ENCODE peak calls at places on chromosomes 11 and 22, in four cellular contexts. O is CD4-positive, alpha-beta T cell; S is upper lobe of left lung; U is HCT116. C is an unnamed sample.

GRCh38 chr22:44625981-44626687 is 75.9 kb upstream of the PRR5 start:
- DNase-seq in O (peak), S (peak), U (peak), C (peak)

GRCh38 chr22:47021371-47022074 is 259.1 kb downstream of the TBC1D22A start:
- DNase-seq in O (no peak), S (peak), U (no peak), C (no peak)

GRCh38 chr11:125952973-125953372 is 7.1 kb downstream of the VSIG10L2 start:
- DNase-seq in O (no peak), S (peak), U (no peak), C (no peak)

GRCh38 chr11:125463590-125464265 is 32.3 kb downstream of the FEZ1 start:
- DNase-seq in O (no peak), S (no peak), U (no peak), C (no peak)

GRCh38 chr22:37498289-37498909 is 12.2 kb upstream of the MFNG start:
- DNase-seq in O (peak), S (peak), U (no peak), C (no peak)

GRCh38 chr11:128058580-128059208 is 528.7 kb downstream of the ETS1 start:
- DNase-seq in O (no peak), S (no peak), U (no peak), C (no peak)

GRCh38 chr11:100739636-100740035 is 52.5 kb downstream of the ARHGAP42 start:
- DNase-seq in O (no peak), S (peak), U (peak), C (no peak)

GRCh38 chr22:45882881-45883810 is 93.8 kb downstream of the WNT7B start:
- DNase-seq in O (no peak), S (no peak), U (no peak), C (no peak)

GRCh38 chr11:100585728-100586127 is 101.4 kb upstream of the ARHGAP42 start:
- DNase-seq in O (no peak), S (no peak), U (no peak), C (no peak)

GRCh38 chr11:114156131-114156581 is 96.6 kb downstream of the ZBTB16 start:
- DNase-seq in O (no peak), S (no peak), U (no peak), C (no peak)

GRCh38 chr22:30079952-30080533 is at the start of gene HORMAD2:
- DNase-seq in O (no peak), S (peak), U (no peak), C (no peak)

GRCh38 chr11:130581631-130582030 is 133.2 kb downstream of the ADAMTS15 start:
- DNase-seq in O (no peak), S (no peak), U (no peak), C (no peak)

GRCh38 chr11:105109855-105110750 is 29.5 kb downstream of the CARD18 start:
- DNase-seq in O (no peak), S (no peak), U (no peak), C (no peak)

GRCh38 chr11:121351089-121351488 is 58.5 kb downstream of the SC5D start:
- DNase-seq in O (no peak), S (no peak), U (no peak), C (no peak)

GRCh38 chr11:103812680-103813079 is 223.8 kb upstream of the DDI1 start:
- DNase-seq in O (no peak), S (no peak), U (no peak), C (no peak)

GRCh38 chr11:35144103-35144741 is 5.3 kb downstream of the CD44 start:
- DNase-seq in O (peak), S (peak), U (no peak), C (no peak)

GRCh38 chr11:55497068-55497467 is 57.2 kb upstream of the OR4C15 start:
- DNase-seq in O (no peak), S (no peak), U (no peak), C (no peak)

GRCh38 chr11:64124147-64124546 is 41.8 kb downstream of the MACROD1 start:
- DNase-seq in O (no peak), S (no peak), U (no peak), C (no peak)

GRCh38 chr11:66082936-66083698 is 13.0 kb downstream of the PACS1 start:
- DNase-seq in O (no peak), S (no peak), U (no peak), C (no peak)

GRCh38 chr11:598005-598680 is 17.6 kb downstream of the IRF7 start:
- DNase-seq in O (no peak), S (no peak), U (no peak), C (no peak)

GRCh38 chr11:1074244-1075221 is at the start of gene MUC2:
- DNase-seq in O (no peak), S (peak), U (no peak), C (no peak)

GRCh38 chr11:62500066-62501035 is 46.3 kb downstream of the AHNAK start:
- DNase-seq in O (no peak), S (peak), U (peak), C (no peak)

GRCh38 chr11:94769897-94770296 is 1.7 kb downstream of the AMOTL1 start:
- DNase-seq in O (no peak), S (peak), U (no peak), C (no peak)

GRCh38 chr11:101211407-101211975 is 81.9 kb upstream of the PGR start:
- DNase-seq in O (no peak), S (no peak), U (no peak), C (no peak)

GRCh38 chr22:37394341-37394740 is 32.9 kb downstream of the ELFN2 start:
- DNase-seq in O (no peak), S (no peak), U (no peak), C (no peak)

GRCh38 chr22:45531441-45531840 is 28.8 kb downstream of the FBLN1 start:
- DNase-seq in O (no peak), S (no peak), U (no peak), C (no peak)

GRCh38 chr11:122779047-122779629 is 59.2 kb upstream of the CRTAM start:
- DNase-seq in O (no peak), S (no peak), U (no peak), C (no peak)

GRCh38 chr22:39231197-39231950 is 13.4 kb downstream of the PDGFB start:
- DNase-seq in O (no peak), S (no peak), U (no peak), C (no peak)
- TF ChIP-seq CTCF in O (no peak), S (no peak), U (no peak), C (no peak)

DNA sequence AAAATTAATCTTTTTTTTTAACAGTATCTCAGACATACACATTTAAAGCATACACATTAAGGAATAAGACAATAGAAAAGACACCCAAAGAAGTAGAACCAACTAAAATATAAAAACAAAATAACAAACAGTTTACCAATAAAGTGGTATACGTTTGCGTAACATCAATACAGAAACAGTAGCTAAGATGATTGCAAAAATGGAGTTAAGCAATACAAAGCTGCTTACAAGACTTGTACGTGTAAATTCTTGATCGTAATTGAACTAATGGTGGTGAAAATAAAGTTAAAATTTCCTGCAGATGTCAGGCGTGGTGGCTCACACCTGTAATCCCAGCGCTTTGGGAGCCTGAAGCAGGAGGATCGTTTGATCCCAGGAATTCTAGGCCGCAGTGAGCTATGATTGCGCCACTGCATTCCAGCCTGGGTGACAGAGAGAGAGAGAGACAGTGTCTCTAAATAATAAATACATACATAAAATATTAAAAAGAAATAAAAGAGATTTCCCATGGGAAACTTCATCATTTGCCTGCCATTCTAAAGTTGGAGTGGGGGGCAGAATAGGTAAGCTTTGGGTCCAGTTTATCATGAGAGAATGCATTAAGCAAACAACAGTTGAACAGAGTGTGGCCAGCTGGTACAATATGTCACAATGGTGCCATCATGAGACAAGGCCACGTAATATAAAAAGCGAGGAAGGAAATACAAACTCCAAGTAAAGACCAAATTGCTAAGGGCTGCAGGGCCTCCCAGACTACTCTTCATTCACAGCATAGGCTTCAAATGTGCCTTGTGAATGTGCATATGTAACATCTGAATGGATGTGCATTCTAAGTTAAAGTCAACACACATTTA is 38.9 kb upstream of the EED start:
- DNase-seq in O (no peak), S (peak), U (no peak), C (no peak)
- TF ChIP-seq CTCF in O (no peak), S (no peak), U (no peak), C (no peak)

GRCh38 chr11:111978028-111978771 is 41.1 kb downstream of the DIXDC1 start:
- DNase-seq in O (no peak), S (peak), U (no peak), C (no peak)
- TF ChIP-seq CTCF in O (no peak), S (no peak), U (no peak), C (no peak)

GRCh38 chr11:70377645-70378044 is 20.7 kb upstream of the CTTN start:
- DNase-seq in O (no peak), S (no peak), U (no peak), C (no peak)

GRCh38 chr11:70381872-70382842 is 16.2 kb upstream of the CTTN start:
- DNase-seq in O (no peak), S (no peak), U (no peak), C (no peak)

GRCh38 chr11:70381350-70381749 is 17.0 kb upstream of the CTTN start:
- DNase-seq in O (no peak), S (no peak), U (no peak), C (no peak)

GRCh38 chr11:70376621-70377020 is 21.7 kb upstream of the CTTN start:
- DNase-seq in O (no peak), S (no peak), U (no peak), C (no peak)

DNA sequence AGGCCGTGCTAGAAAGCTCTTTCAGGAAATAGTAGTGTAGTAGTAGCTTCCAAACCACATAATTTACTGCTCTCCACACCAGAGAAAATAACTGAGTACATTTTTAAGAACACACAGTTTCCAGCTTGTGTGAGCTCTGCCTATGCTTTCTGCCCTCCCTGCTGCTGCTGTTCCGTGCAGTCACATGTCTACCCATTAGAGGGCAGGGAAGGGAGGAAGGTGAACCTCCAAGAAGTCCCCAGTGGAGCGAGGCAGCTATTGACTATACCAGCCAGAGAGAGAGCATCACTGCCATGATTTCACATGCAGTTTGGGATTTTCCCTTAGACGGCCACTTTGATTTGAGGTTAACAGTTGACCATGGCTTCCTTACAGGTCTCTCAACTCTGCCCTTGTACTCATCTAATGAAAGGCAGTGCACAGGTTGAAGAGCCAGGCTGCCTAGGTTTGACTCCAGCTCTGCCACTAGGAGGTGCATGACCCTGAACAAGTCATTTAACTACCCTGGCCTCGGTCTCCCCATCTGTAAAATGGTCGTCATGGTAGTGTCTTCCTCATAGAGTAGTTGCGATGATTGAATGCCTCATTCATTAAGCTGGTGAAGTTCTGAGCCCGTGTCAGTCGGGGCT is 19.7 kb upstream of the CTTN start:
- DNase-seq in O (no peak), S (no peak), U (no peak), C (no peak)
- TF ChIP-seq CTCF in O (no peak), S (no peak), U (no peak), C (no peak)

GRCh38 chr11:2293396-2294339 is 8.1 kb downstream of the C11orf21 start:
- DNase-seq in O (no peak), S (peak), U (no peak), C (peak)
- TF ChIP-seq CTCF in O (no peak), S (no peak), U (peak), C (no peak)

GRCh38 chr11:37858398-37858797 is 1260.4 kb upstream of the RAG2 start:
- DNase-seq in O (no peak), S (no peak), U (no peak), C (no peak)
- TF ChIP-seq CTCF in O (no peak), S (no peak), U (no peak), C (no peak)

GRCh38 chr11:81496566-81496965 is 1237.1 kb downstream of the FAM181B start:
- DNase-seq in O (no peak), S (no peak), U (no peak), C (no peak)

GRCh38 chr11:81494431-81494830 is 1239.2 kb downstream of the FAM181B start:
- DNase-seq in O (no peak), S (no peak), U (no peak), C (no peak)

GRCh38 chr11:81495699-81496292 is 1237.9 kb downstream of the FAM181B start:
- DNase-seq in O (no peak), S (no peak), U (no peak), C (no peak)

GRCh38 chr11:81492923-81493445 is 1240.7 kb downstream of the FAM181B start:
- DNase-seq in O (no peak), S (no peak), U (no peak), C (no peak)

DNA sequence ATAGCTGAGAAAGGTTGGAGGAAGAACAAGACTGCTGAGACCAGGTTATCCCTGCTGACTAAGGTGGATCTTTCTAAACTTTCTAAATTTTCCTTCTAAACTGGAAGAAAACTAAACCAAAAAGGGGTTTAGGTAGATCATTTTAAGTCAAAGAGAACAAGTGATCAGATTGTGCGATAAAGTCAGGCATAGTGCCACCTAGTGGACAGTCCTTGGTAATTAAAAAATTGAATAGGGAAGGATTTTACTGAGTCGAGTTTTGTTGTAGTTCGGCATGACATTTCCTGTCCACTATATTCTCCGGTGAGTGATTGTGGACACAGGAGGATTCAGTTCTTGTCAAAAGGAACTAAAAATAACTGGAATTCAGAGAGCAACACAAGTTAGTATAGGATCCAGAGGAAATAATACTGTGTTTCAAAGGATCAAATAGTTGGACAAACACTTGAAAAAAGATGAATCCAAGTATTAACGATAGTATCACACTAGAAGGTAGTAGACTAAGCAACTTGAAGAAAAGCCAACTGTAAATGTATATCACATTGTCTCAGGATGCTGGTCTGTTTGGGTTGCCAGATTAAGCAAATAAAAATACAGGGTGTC is 1236.4 kb downstream of the FAM181B start:
- DNase-seq in O (no peak), S (no peak), U (peak), C (no peak)
- TF ChIP-seq CTCF in O (no peak), S (no peak), U (no peak), C (no peak)

DNA sequence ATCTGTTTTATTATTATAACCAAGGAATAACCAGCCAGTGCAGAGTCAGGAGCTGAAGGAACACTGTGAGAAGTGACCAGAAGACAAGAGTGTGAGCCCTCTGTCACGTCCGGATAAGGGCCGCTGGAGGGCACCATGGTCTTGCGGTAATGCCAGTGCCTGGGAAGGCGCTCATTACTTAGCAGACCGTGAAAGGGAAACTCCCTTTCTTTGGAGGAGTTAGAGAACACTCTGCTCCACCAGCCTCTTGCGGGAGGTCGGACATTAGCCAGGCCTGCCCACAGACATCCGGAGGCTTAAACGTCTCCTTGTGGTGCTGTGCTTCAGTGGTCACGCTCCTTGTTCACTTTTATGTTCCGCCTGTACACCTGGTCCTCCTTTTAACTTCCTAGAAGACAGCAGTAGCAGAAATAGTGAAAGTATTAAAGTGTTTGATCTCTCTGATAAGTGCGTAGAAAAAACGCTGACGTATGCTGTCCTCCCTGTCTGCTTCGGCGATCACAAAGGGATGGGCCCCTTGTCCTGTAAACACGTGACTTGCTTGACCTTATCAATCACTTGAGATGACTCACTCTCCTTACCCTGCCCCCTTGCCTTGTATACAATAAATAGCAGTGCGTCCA is 120.6 kb upstream of the LMO1 start:
- DNase-seq in O (no peak), S (peak), U (no peak), C (no peak)
- TF ChIP-seq CTCF in O (no peak), S (no peak), U (no peak), C (no peak)

GRCh38 chr11:12090761-12091261 is 19.6 kb upstream of the MICAL2 start:
- DNase-seq in O (no peak), S (peak), U (peak), C (no peak)

GRCh38 chr11:12092714-12093113 is 17.7 kb upstream of the MICAL2 start:
- DNase-seq in O (no peak), S (no peak), U (no peak), C (no peak)

GRCh38 chr11:12090061-12090572 is 20.3 kb upstream of the MICAL2 start:
- DNase-seq in O (no peak), S (no peak), U (peak), C (no peak)

GRCh38 chr11:12089473-12089872 is 20.9 kb upstream of the MICAL2 start:
- DNase-seq in O (no peak), S (no peak), U (no peak), C (no peak)

DNA sequence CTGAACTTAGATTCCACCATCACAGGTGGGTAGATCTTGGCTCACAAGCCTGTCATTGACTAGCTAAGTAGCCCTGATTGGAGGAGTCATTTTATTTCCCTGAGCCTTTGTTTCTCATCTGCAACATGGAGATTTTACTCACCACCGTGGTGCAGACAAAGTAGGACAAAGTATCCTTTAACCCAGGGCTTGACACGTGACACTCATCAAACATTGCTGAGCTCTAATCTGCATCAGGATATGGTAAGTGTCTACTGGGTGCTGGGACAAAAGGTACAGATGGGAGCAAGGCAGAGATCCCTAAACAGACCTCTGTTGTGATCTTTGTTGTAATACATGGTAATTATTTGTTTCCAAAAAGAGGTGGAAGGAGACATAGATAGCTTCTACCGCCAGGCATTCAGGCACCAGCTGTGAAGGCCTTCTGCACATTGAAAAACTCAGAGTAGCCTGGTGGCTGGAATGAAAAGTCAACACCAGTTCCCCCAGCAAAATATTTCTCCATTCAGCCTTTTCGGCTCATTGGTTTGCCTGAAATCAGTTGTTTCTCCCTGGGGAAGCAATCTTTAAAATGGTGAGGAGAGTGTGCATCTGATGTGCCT is 18.3 kb upstream of the MICAL2 start:
- DNase-seq in O (no peak), S (no peak), U (no peak), C (no peak)
- TF ChIP-seq CTCF in O (no peak), S (no peak), U (no peak), C (no peak)

C was measured in omental fat pad.